ENCODE peak calls at places on chromosomes 3 and 15, in eight cellular contexts. One of them, this sample, is unnamed.

GRCh38 chr15:69068157-69068556 is 53.7 kb downstream of the NOX5 start:
- DNase-seq in neural crest cell: no peak
- DNase-seq in Panc1: no peak
- DNase-seq in HL-60: no peak
- DNase-seq in Calu3: no peak
- DNase-seq in WTC11: no peak
- DNase-seq in cardiac muscle cell: no peak
- DNase-seq in mucosa of descending colon: no peak
- DNase-seq in this sample: no peak

GRCh38 chr3:28347374-28348285 is 891 bp upstream of the ZCWPW2 start:
- DNase-seq in cardiac muscle cell: no peak
- DNase-seq in Calu3: no peak
- DNase-seq in mucosa of descending colon: peak
- DNase-seq in neural crest cell: no peak
- DNase-seq in WTC11: no peak
- DNase-seq in Panc1: no peak
- DNase-seq in HL-60: peak
- DNase-seq in this sample: peak

GRCh38 chr3:107884719-107885460 is 205.9 kb downstream of the CD47 start:
- DNase-seq in Panc1: no peak
- DNase-seq in cardiac muscle cell: no peak
- DNase-seq in WTC11: no peak
- DNase-seq in mucosa of descending colon: no peak
- DNase-seq in HL-60: no peak
- DNase-seq in Calu3: no peak
- DNase-seq in neural crest cell: no peak
- DNase-seq in this sample: no peak

GRCh38 chr3:127590282-127590592 is 296 bp downstream of the TPRA1 start:
- DNase-seq in WTC11: no peak
- DNase-seq in Calu3: no peak
- DNase-seq in cardiac muscle cell: no peak
- DNase-seq in HL-60: no peak
- DNase-seq in mucosa of descending colon: peak
- DNase-seq in Panc1: no peak
- DNase-seq in neural crest cell: peak
- DNase-seq in this sample: no peak

GRCh38 chr15:69324031-69324430 is 25.3 kb downstream of the PAQR5 start:
- DNase-seq in Calu3: no peak
- DNase-seq in HL-60: no peak
- DNase-seq in mucosa of descending colon: no peak
- DNase-seq in WTC11: no peak
- DNase-seq in cardiac muscle cell: no peak
- DNase-seq in Panc1: no peak
- DNase-seq in neural crest cell: no peak
- DNase-seq in this sample: no peak

GRCh38 chr15:31236184-31237041 is 90.2 kb upstream of the KLF13 start:
- DNase-seq in mucosa of descending colon: peak
- DNase-seq in neural crest cell: no peak
- DNase-seq in Calu3: peak
- DNase-seq in WTC11: no peak
- DNase-seq in Panc1: no peak
- DNase-seq in HL-60: no peak
- DNase-seq in cardiac muscle cell: peak
- DNase-seq in this sample: no peak

GRCh38 chr3:149234671-149235245 is 13.1 kb upstream of the CP start:
- DNase-seq in Panc1: no peak
- DNase-seq in cardiac muscle cell: no peak
- DNase-seq in neural crest cell: no peak
- DNase-seq in WTC11: no peak
- DNase-seq in mucosa of descending colon: no peak
- DNase-seq in HL-60: no peak
- DNase-seq in Calu3: no peak
- DNase-seq in this sample: no peak

GRCh38 chr15:98807262-98807661 is 158.9 kb downstream of the IGF1R start:
- DNase-seq in mucosa of descending colon: no peak
- DNase-seq in cardiac muscle cell: no peak
- DNase-seq in WTC11: no peak
- DNase-seq in neural crest cell: no peak
- DNase-seq in HL-60: peak
- DNase-seq in Panc1: no peak
- DNase-seq in Calu3: no peak
- DNase-seq in this sample: no peak

GRCh38 chr3:13235079-13235478 is 161.8 kb upstream of the IQSEC1 start:
- DNase-seq in WTC11: no peak
- DNase-seq in Calu3: peak
- DNase-seq in cardiac muscle cell: no peak
- DNase-seq in HL-60: no peak
- DNase-seq in mucosa of descending colon: no peak
- DNase-seq in neural crest cell: no peak
- DNase-seq in Panc1: no peak
- DNase-seq in this sample: no peak

GRCh38 chr3:131349946-131350347 is 31.6 kb upstream of the NUDT16 start:
- DNase-seq in HL-60: no peak
- DNase-seq in Panc1: no peak
- DNase-seq in WTC11: no peak
- DNase-seq in cardiac muscle cell: peak
- DNase-seq in Calu3: peak
- DNase-seq in mucosa of descending colon: no peak
- DNase-seq in neural crest cell: no peak
- DNase-seq in this sample: no peak

GRCh38 chr15:39140060-39140604 is 440.7 kb upstream of the THBS1 start:
- DNase-seq in cardiac muscle cell: peak
- DNase-seq in neural crest cell: no peak
- DNase-seq in WTC11: no peak
- DNase-seq in HL-60: no peak
- DNase-seq in Panc1: no peak
- DNase-seq in Calu3: no peak
- DNase-seq in mucosa of descending colon: no peak
- DNase-seq in this sample: peak

GRCh38 chr15:60589253-60589652 is 110.3 kb upstream of the ICE2 start:
- DNase-seq in HL-60: no peak
- DNase-seq in mucosa of descending colon: peak
- DNase-seq in WTC11: no peak
- DNase-seq in Calu3: no peak
- DNase-seq in cardiac muscle cell: no peak
- DNase-seq in neural crest cell: no peak
- DNase-seq in Panc1: no peak
- DNase-seq in this sample: no peak

GRCh38 chr15:60591491-60592385 is 112.8 kb upstream of the ICE2 start:
- DNase-seq in Panc1: no peak
- DNase-seq in WTC11: peak
- DNase-seq in neural crest cell: peak
- DNase-seq in cardiac muscle cell: peak
- DNase-seq in mucosa of descending colon: peak
- DNase-seq in HL-60: no peak
- DNase-seq in Calu3: peak
- DNase-seq in this sample: peak

GRCh38 chr15:60589728-60590127 is 110.8 kb upstream of the ICE2 start:
- DNase-seq in HL-60: no peak
- DNase-seq in neural crest cell: no peak
- DNase-seq in Calu3: no peak
- DNase-seq in WTC11: no peak
- DNase-seq in Panc1: no peak
- DNase-seq in cardiac muscle cell: no peak
- DNase-seq in mucosa of descending colon: no peak
- DNase-seq in this sample: no peak

GRCh38 chr15:60592386-60593339 is 113.7 kb upstream of the ICE2 start:
- DNase-seq in mucosa of descending colon: peak
- DNase-seq in Calu3: peak
- DNase-seq in Panc1: no peak
- DNase-seq in WTC11: peak
- DNase-seq in HL-60: no peak
- DNase-seq in neural crest cell: peak
- DNase-seq in cardiac muscle cell: peak
- DNase-seq in this sample: peak

GRCh38 chr15:60590935-60591490 is 112.1 kb upstream of the ICE2 start:
- DNase-seq in mucosa of descending colon: peak
- DNase-seq in Panc1: no peak
- DNase-seq in WTC11: peak
- DNase-seq in cardiac muscle cell: peak
- DNase-seq in Calu3: peak
- DNase-seq in HL-60: no peak
- DNase-seq in neural crest cell: peak
- DNase-seq in this sample: peak
- TF ChIP-seq CTCF in mucosa of descending colon: no peak
- TF ChIP-seq CTCF in Panc1: no peak
- TF ChIP-seq CTCF in WTC11: no peak
- TF ChIP-seq CTCF in cardiac muscle cell: peak
- TF ChIP-seq CTCF in Calu3: no peak
- TF ChIP-seq CTCF in HL-60: no peak
- TF ChIP-seq CTCF in neural crest cell: peak
- TF ChIP-seq CTCF in this sample: no peak

GRCh38 chr3:174120997-174121396 is 723.5 kb downstream of the NLGN1 start:
- DNase-seq in mucosa of descending colon: no peak
- DNase-seq in Panc1: no peak
- DNase-seq in cardiac muscle cell: peak
- DNase-seq in Calu3: no peak
- DNase-seq in neural crest cell: no peak
- DNase-seq in WTC11: no peak
- DNase-seq in HL-60: no peak
- DNase-seq in this sample: no peak

GRCh38 chr3:174122411-174122810 is 724.9 kb downstream of the NLGN1 start:
- DNase-seq in Calu3: no peak
- DNase-seq in Panc1: no peak
- DNase-seq in neural crest cell: no peak
- DNase-seq in HL-60: no peak
- DNase-seq in mucosa of descending colon: no peak
- DNase-seq in cardiac muscle cell: no peak
- DNase-seq in WTC11: no peak
- DNase-seq in this sample: no peak

GRCh38 chr3:174126990-174127758 is 729.6 kb downstream of the NLGN1 start:
- DNase-seq in neural crest cell: no peak
- DNase-seq in Calu3: peak
- DNase-seq in mucosa of descending colon: no peak
- DNase-seq in HL-60: no peak
- DNase-seq in Panc1: no peak
- DNase-seq in cardiac muscle cell: no peak
- DNase-seq in WTC11: no peak
- DNase-seq in this sample: no peak

GRCh38 chr3:174125267-174125844 is 727.8 kb downstream of the NLGN1 start:
- DNase-seq in cardiac muscle cell: peak
- DNase-seq in neural crest cell: peak
- DNase-seq in mucosa of descending colon: no peak
- DNase-seq in Panc1: no peak
- DNase-seq in HL-60: peak
- DNase-seq in Calu3: peak
- DNase-seq in WTC11: peak
- DNase-seq in this sample: no peak
- TF ChIP-seq CTCF in cardiac muscle cell: peak
- TF ChIP-seq CTCF in neural crest cell: peak
- TF ChIP-seq CTCF in mucosa of descending colon: no peak
- TF ChIP-seq CTCF in Panc1: peak
- TF ChIP-seq CTCF in HL-60: no peak
- TF ChIP-seq CTCF in Calu3: peak
- TF ChIP-seq CTCF in WTC11: peak
- TF ChIP-seq CTCF in this sample: no peak

GRCh38 chr3:37918627-37919026 is 56.9 kb downstream of the CTDSPL start:
- DNase-seq in cardiac muscle cell: no peak
- DNase-seq in Calu3: no peak
- DNase-seq in mucosa of descending colon: no peak
- DNase-seq in HL-60: no peak
- DNase-seq in neural crest cell: no peak
- DNase-seq in WTC11: no peak
- DNase-seq in Panc1: no peak
- DNase-seq in this sample: no peak

GRCh38 chr3:37923576-37923926 is 61.9 kb downstream of the CTDSPL start:
- DNase-seq in HL-60: no peak
- DNase-seq in Calu3: no peak
- DNase-seq in WTC11: no peak
- DNase-seq in mucosa of descending colon: no peak
- DNase-seq in Panc1: no peak
- DNase-seq in neural crest cell: no peak
- DNase-seq in cardiac muscle cell: no peak
- DNase-seq in this sample: no peak

GRCh38 chr3:37921025-37921424 is 59.3 kb downstream of the CTDSPL start:
- DNase-seq in WTC11: no peak
- DNase-seq in neural crest cell: no peak
- DNase-seq in Panc1: no peak
- DNase-seq in HL-60: no peak
- DNase-seq in Calu3: no peak
- DNase-seq in cardiac muscle cell: no peak
- DNase-seq in mucosa of descending colon: no peak
- DNase-seq in this sample: no peak

GRCh38 chr3:37922721-37923575 is 61.3 kb downstream of the CTDSPL start:
- DNase-seq in Panc1: no peak
- DNase-seq in HL-60: no peak
- DNase-seq in Calu3: no peak
- DNase-seq in mucosa of descending colon: no peak
- DNase-seq in neural crest cell: no peak
- DNase-seq in WTC11: no peak
- DNase-seq in cardiac muscle cell: no peak
- DNase-seq in this sample: no peak

DNA sequence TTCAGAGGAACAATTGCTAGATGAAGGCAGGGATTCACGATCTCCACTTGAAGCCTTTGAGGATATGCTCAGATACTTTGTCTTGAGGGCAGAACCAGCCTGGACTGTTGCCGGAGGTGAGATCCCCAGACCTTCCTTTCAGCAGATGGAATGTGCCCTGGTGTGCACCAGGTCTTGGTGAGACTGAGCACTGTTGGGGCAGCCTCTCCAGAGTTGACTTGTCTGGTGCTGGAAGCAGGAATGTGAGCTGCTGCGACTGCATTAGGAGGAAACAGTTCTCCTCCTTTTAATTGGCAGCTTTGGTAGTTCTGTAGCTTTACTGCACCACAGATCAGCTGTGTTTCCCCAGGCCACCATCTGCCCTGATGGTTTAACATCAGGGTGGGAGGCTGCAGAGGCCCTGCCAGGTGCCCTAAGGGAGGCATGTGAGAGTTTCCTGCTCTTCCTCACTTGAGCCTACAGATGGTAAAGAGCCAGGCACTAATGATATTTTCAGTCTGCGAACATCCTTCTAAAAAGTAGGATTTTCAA is 58.5 kb downstream of the CTDSPL start:
- DNase-seq in Calu3: no peak
- DNase-seq in Panc1: no peak
- DNase-seq in neural crest cell: no peak
- DNase-seq in HL-60: no peak
- DNase-seq in mucosa of descending colon: no peak
- DNase-seq in cardiac muscle cell: no peak
- DNase-seq in WTC11: no peak
- DNase-seq in this sample: no peak
- TF ChIP-seq CTCF in Calu3: no peak
- TF ChIP-seq CTCF in Panc1: no peak
- TF ChIP-seq CTCF in neural crest cell: no peak
- TF ChIP-seq CTCF in HL-60: no peak
- TF ChIP-seq CTCF in mucosa of descending colon: no peak
- TF ChIP-seq CTCF in cardiac muscle cell: no peak
- TF ChIP-seq CTCF in WTC11: no peak
- TF ChIP-seq CTCF in this sample: no peak

DNA sequence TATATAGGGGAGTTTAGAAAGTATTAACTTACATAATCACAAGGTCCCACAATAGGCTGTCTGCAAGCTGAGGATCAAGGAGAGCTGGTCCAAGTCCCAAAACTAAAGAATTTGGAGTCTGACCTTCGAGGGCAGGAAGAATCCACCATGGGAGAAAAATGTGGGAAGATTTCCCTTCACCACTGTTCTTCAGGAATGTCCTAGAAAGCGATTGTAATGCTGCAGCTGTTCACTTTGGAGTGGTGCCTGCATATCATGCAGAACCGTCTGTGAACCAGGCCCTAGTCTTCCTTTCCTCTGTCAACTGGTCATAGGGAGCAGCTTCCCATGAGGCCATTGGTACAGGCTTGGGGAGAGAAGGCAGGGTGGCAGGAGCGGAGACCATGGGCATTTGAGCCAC is 497.9 kb upstream of the ARPP21 start:
- DNase-seq in WTC11: no peak
- DNase-seq in Panc1: no peak
- DNase-seq in neural crest cell: no peak
- DNase-seq in cardiac muscle cell: no peak
- DNase-seq in Calu3: no peak
- DNase-seq in HL-60: no peak
- DNase-seq in mucosa of descending colon: no peak
- DNase-seq in this sample: no peak
- TF ChIP-seq CTCF in WTC11: no peak
- TF ChIP-seq CTCF in Panc1: no peak
- TF ChIP-seq CTCF in neural crest cell: no peak
- TF ChIP-seq CTCF in cardiac muscle cell: no peak
- TF ChIP-seq CTCF in Calu3: no peak
- TF ChIP-seq CTCF in HL-60: no peak
- TF ChIP-seq CTCF in mucosa of descending colon: no peak
- TF ChIP-seq CTCF in this sample: no peak

This sample was measured in glutamatergic neuron.